ENCODE peak calls at places on chromosomes 4 and X, in five cellular contexts. O is right atrium auricular region, R is choroid plexus epithelial cell, L is breast epithelium, Y is spleen. N is an unnamed sample.

GRCh38 chr4:128796934-128797333 is 12.6 kb upstream of the JADE1 start:
- DNase-seq in Y (no peak), O (no peak), L (no peak), R (no peak), N (no peak)

GRCh38 chr4:242121-242848 is 63.0 kb downstream of the ZNF732 start:
- DNase-seq in L (peak), O (peak), R (peak), Y (peak), N (peak)

GRCh38 chr4:79396794-79397193 is 11.2 kb downstream of the GK2 start:
- DNase-seq in Y (no peak), L (no peak), R (no peak), O (no peak), N (no peak)

GRCh38 chr4:165474784-165475705 is 96.2 kb downstream of the CPE start:
- DNase-seq in L (no peak), Y (no peak), R (no peak), O (no peak), N (no peak)

GRCh38 chr4:180542445-180543100 is 1700.6 kb upstream of the TENM3 start:
- DNase-seq in L (no peak), R (peak), O (no peak), Y (no peak), N (peak)

GRCh38 chrX:16838202-16839066 is 31.7 kb downstream of the RBBP7 start:
- DNase-seq in O (no peak), R (peak), Y (no peak), L (no peak), N (peak)

GRCh38 chr4:148152868-148153630 is 289.2 kb downstream of the NR3C2 start:
- DNase-seq in L (no peak), R (peak), Y (no peak), O (no peak), N (no peak)

GRCh38 chr4:41406051-41406516 is 131.9 kb upstream of the LIMCH1 start:
- DNase-seq in R (no peak), Y (no peak), L (no peak), O (no peak), N (no peak)

GRCh38 chr4:184792950-184793555 is 32.7 kb downstream of the ACSL1 start:
- DNase-seq in R (peak), L (no peak), O (no peak), Y (peak), N (peak)

GRCh38 chrX:111652719-111653118 is 28.3 kb upstream of the ALG13 start:
- DNase-seq in Y (no peak), R (peak), L (no peak), O (no peak), N (no peak)

GRCh38 chrX:20451936-20452335 is 185.2 kb upstream of the RPS6KA3 start:
- DNase-seq in Y (no peak), O (no peak), R (no peak), L (no peak), N (no peak)

GRCh38 chr4:127604949-127605709 is 27.6 kb upstream of the INTU start:
- DNase-seq in R (peak), L (no peak), O (no peak), Y (no peak), N (peak)

GRCh38 chr4:2322227-2322626 is 60.3 kb upstream of the MXD4 start:
- DNase-seq in L (peak), R (no peak), Y (peak), O (peak), N (no peak)

GRCh38 chrX:70092247-70092646 is 30.0 kb downstream of the OTUD6A start:
- DNase-seq in Y (no peak), R (no peak), L (no peak), O (no peak), N (no peak)

GRCh38 chr4:158912390-158913175 is 143.8 kb downstream of the FNIP2 start:
- DNase-seq in O (no peak), R (peak), Y (no peak), L (no peak), N (no peak)

GRCh38 chr4:113684534-113685091 is 76.9 kb downstream of the CAMK2D start:
- DNase-seq in Y (no peak), L (peak), O (peak), R (peak), N (peak)

GRCh38 chrX:6021316-6022091 is 207.2 kb downstream of the NLGN4X start:
- DNase-seq in Y (no peak), R (peak), L (no peak), O (no peak), N (peak)

GRCh38 chr4:36064147-36064546 is 180.2 kb downstream of the ARAP2 start:
- DNase-seq in Y (no peak), L (no peak), O (no peak), R (peak), N (no peak)

DNA sequence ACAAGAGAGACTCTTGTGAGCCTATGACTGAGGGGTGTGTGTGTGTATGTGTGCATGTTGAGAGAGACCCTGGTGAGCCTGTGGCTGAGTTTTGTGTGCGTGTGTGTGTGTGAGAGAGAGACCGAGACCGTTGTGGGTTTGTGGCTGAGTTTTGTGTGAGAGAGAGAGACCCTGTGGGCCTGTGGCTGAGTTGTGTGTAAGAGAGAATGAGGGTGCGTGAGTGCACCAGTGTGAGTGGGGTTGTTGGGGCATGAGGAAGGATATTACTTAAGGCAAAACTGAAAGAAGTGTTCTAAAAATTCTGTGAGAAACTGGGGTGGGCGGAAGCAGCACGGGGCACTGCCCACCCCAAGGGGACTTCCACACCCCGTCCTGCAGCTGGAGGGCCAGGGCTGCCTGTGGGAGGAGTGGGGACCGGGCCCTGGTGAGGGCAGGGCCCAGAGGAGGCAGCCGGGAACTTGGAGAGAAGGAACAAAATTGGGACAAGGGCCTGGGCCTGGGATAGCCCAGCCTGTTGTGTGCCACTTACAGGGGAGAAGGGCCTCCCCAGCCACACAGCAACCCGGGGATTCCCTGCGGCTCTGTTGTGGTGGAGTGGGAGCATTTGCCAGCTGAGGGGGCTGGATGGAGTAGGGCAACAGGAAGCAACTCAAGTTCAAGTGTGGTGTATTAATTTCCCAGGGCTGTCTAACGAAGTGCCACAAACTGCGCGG is 22.0 kb downstream of the TMEM131L start:
- DNase-seq in Y (peak), R (peak), L (peak), O (no peak), N (no peak)
- H3K4me3 ChIP-seq in Y (peak), R (no peak), L (no peak), O (no peak), N (no peak)

GRCh38 chrX:11672213-11672612 is 6.5 kb upstream of the ARHGAP6 start:
- DNase-seq in R (no peak), O (no peak), L (no peak), Y (no peak), N (no peak)

GRCh38 chrX:11683057-11683456 is 17.3 kb upstream of the ARHGAP6 start:
- DNase-seq in O (no peak), Y (no peak), L (no peak), R (no peak), N (no peak)

DNA sequence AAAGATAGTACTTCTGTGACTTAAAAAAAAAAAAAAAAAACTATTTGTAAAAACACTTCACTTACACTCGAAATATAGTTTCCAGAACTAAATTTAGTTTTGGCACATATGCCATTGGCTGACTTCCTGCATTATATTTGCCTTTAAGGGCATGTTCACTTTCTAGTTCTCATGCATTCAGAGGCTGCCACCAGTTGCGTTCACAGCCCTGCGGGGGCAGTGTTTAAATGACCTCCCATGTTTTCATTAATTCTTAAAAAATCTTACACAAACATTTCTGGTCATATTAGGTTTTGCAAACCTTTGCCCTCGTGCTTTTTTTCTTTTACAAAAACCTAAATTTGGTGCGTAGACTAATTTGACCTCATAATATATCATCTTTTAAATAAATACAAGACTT is 12.5 kb upstream of the ARHGAP6 start:
- DNase-seq in Y (no peak), L (no peak), R (peak), O (no peak), N (no peak)
- TF ChIP-seq CTCF in Y (no peak), L (no peak), R (peak), O (no peak), N (peak)

DNA sequence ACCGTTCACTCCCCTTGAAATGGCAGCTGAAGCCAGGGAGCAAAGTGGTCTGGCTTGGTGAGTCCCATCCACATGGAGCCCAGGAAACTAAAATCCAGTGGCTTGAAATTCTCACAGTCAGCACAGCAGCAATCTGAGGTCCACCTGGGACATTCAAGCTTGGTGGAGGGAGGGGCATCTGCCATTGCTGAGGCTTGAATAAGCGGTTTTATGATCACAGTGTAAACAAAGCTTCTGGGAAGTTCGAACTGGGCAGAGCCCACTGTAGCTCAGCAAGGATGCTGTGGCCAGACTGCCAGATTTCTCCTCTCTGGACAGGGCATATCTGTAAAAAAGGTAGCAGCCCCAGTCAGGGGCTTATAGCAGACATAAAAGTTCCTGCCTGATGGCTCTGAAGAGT is 15.5 kb upstream of the FAAH2 start:
- DNase-seq in L (no peak), Y (no peak), R (no peak), O (no peak), N (no peak)
- H3K4me3 ChIP-seq in L (no peak), Y (no peak), R (no peak), O (no peak), N (no peak)

GRCh38 chr4:110514889-110515479 is 39.0 kb downstream of the ENPEP start:
- DNase-seq in O (no peak), L (no peak), R (peak), Y (no peak), N (peak)
- TF ChIP-seq CTCF in O (peak), L (peak), R (peak), Y (peak), N (peak)

DNA sequence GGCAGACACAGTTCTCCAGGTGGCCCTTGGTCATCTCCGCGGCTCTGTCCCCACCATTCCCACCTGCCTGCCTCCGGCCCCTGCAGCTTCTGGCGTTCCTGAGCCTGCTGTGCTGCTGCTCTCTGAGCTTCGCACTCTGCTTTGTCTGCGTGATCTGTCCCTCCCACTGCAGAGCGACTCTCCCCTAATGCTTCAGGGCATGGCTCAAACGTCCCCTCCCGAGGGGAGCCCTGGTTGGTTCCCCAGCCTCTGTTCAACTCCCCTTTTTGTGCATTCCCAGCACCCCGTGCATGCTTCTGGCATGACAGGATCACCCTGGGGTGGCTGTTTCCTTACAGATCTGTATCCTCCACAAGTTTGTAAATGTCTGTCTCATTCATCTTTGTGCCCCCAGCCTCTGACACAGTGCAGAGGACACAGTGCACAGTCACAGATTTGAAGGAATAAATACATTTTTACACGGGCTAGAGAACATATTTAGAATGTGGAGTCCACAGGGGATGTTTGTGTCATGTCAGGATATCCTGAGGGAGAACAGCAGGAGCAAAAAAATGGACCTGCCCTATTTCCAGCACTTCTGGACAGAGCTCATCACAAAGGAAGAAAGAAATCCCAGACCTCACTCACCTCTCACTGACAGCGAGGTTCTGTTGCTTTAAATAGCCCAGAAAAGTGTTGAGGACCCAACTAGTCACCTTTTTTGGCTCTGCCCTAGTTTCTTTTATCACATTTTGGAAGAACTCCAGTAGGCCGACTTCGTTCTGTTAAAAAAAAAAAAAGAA is 72.6 kb downstream of the GATB start:
- DNase-seq in O (no peak), L (no peak), Y (no peak), R (peak), N (no peak)
- H3K4me3 ChIP-seq in O (no peak), L (no peak), Y (no peak), R (no peak), N (no peak)

GRCh38 chr4:55001538-55001937 is 123.9 kb downstream of the KDR start:
- DNase-seq in R (peak), L (no peak), O (no peak), Y (no peak), N (no peak)

GRCh38 chr4:55004831-55005230 is 120.6 kb downstream of the KDR start:
- DNase-seq in R (peak), Y (no peak), L (peak), O (no peak), N (peak)

GRCh38 chr4:55002431-55002830 is 123.0 kb downstream of the KDR start:
- DNase-seq in Y (no peak), R (no peak), L (no peak), O (no peak), N (no peak)

DNA sequence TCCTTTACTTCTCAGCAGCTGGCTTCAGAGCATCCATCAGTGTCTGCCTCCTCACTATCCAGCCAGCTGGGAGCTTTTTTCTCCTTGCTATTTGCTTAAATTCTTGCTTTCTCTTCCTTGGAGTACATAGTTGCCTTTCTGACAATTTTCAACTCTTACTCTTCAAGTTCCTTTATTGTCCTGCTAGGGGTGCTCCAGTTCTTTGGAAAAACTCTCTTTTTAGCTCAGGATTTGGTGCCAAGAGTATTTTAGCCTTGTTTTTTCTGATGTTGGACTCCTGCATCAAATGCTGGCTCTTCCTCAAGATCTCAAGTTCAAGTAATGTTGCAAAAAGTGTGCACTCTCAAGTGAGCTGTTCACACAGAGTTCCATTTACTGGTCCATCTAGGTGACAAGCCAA is 126.4 kb downstream of the KDR start:
- DNase-seq in Y (no peak), O (no peak), R (peak), L (no peak), N (peak)
- TF ChIP-seq CTCF in Y (peak), O (peak), R (peak), L (peak), N (peak)

DNA sequence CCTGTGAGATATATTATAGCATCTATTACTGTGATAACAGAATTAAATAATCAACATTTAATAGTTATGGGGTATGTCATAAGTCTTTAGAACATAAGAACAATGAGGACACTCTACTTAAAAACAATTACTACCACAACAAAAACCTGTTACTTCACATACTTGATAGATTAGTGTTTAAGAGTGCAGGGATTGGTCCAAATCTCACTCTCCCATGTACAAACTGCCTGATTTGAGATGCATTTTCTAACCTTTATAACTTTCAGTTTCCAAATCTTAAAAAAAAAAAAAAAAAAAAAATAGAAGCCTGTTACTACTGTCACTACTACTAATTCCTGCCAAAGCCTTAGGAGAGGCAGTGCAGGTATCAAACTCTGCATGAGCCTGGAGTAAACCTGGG is 5.6 kb downstream of the PCDH18 start:
- DNase-seq in Y (no peak), R (no peak), L (no peak), O (no peak), N (no peak)
- H3K4me3 ChIP-seq in Y (no peak), R (peak), L (peak), O (no peak), N (no peak)

GRCh38 chr4:83846193-83846830 is 310.4 kb downstream of the GPAT3 start:
- DNase-seq in O (no peak), L (no peak), R (no peak), Y (no peak), N (no peak)
- TF ChIP-seq CTCF in O (no peak), L (no peak), R (no peak), Y (no peak), N (no peak)

GRCh38 chr4:90540536-90540935 is 413.3 kb downstream of the CCSER1 start:
- DNase-seq in L (no peak), R (peak), Y (no peak), O (no peak), N (no peak)
- H3K4me3 ChIP-seq in L (no peak), R (no peak), Y (no peak), O (no peak), N (no peak)

DNA sequence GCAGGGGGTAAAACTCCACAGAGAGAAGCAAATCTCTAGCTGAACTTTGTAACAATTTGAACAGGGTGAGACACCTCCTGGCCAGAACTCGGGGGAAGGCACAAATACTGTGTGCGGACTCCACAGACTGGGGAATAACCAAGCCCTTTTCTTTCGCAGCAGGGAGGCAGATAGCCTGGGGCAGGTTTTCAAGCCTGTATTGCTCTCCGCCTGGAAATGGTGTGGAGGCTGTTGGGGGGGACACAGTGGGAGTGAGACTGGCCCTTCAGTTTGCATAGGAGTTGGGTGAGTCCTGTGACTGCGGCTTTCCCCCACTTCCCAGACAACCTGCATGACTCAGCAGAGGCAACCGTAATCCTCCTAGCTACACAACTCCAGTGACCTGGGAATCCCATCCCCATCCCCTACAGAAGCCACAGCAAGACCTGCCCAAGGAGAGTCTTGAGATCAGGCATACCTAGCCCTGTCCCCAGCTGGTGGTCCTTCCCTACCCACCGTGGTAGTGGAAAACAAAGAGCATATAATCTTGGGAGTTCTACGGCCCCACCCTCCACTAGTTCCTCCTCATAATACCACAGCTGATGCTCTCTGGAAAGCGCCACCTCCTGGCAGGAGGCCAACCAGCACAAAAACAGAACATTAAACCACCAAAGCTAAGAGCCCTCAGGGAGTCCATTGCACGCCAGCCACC is 12.9 kb upstream of the SMPX start:
- DNase-seq in Y (no peak), O (no peak), R (no peak), L (no peak), N (no peak)
- TF ChIP-seq CTCF in Y (no peak), O (no peak), R (no peak), L (no peak), N (no peak)

N was measured in astrocyte of the spinal cord.